ENCODE peak calls at places on chromosome 12, in nine cellular contexts. C is breast epithelium, L is HL-60, W is stomach, I is transverse colon, S is HCT116, N is spleen, T is Panc1, P is suprapubic skin. J is an unnamed sample.

GRCh38 chr12:65536876-65537661 is 258.6 kb downstream of the MSRB3 start:
- DNase-seq in W (no peak), S (peak), C (no peak), N (no peak), P (no peak), T (peak), L (no peak), I (peak), J (no peak)

GRCh38 chr12:25976289-25976688 is 17.8 kb downstream of the RASSF8 start:
- DNase-seq in P (no peak), L (no peak), T (no peak), S (no peak), N (no peak), W (no peak), I (no peak), C (no peak), J (no peak)

GRCh38 chr12:5593056-5593455 is 161.1 kb downstream of the NTF3 start:
- DNase-seq in T (no peak), W (no peak), P (no peak), I (no peak), N (no peak), S (no peak), C (no peak), L (no peak), J (no peak)

GRCh38 chr12:64029013-64029857 is 184.7 kb downstream of the SRGAP1 start:
- DNase-seq in C (no peak), P (no peak), N (no peak), I (no peak), L (no peak), T (no peak), W (no peak), S (no peak), J (no peak)

GRCh38 chr12:11228268-11228879 is 41.1 kb downstream of the PRB3 start:
- DNase-seq in P (no peak), W (peak), N (no peak), L (peak), T (peak), I (peak), C (no peak), S (peak), J (no peak)

GRCh38 chr12:52050116-52050770 is 999 bp upstream of the NR4A1 start:
- DNase-seq in S (no peak), I (no peak), C (no peak), N (peak), W (peak), T (no peak), L (no peak), P (no peak), J (peak)

GRCh38 chr12:25716842-25717241 is 163.8 kb upstream of the LMNTD1 start:
- DNase-seq in P (no peak), T (no peak), S (no peak), L (no peak), N (no peak), W (no peak), I (no peak), C (no peak), J (no peak)

GRCh38 chr12:94148841-94149780 is 734 bp downstream of the PLXNC1 start:
- DNase-seq in S (no peak), N (peak), W (peak), T (no peak), C (no peak), L (no peak), I (peak), P (no peak), J (no peak)

GRCh38 chr12:131087991-131088700 is 134.4 kb downstream of the ADGRD1 start:
- DNase-seq in L (no peak), S (no peak), T (no peak), P (peak), N (no peak), I (no peak), W (peak), C (no peak), J (peak)

GRCh38 chr12:7797698-7798398 is 8.6 kb downstream of the NANOG start:
- DNase-seq in P (no peak), S (no peak), I (no peak), N (peak), T (no peak), L (no peak), C (no peak), W (peak), J (no peak)

GRCh38 chr12:11685261-11685660 is 35.8 kb downstream of the ETV6 start:
- DNase-seq in C (no peak), P (no peak), S (no peak), W (no peak), T (no peak), N (no peak), L (no peak), I (no peak), J (no peak)

GRCh38 chr12:75685826-75686225 is 174.4 kb upstream of the KRR1 start:
- DNase-seq in W (no peak), T (no peak), S (no peak), L (no peak), I (no peak), P (no peak), C (no peak), N (no peak), J (no peak)

GRCh38 chr12:75690556-75690955 is 179.1 kb upstream of the KRR1 start:
- DNase-seq in T (no peak), P (no peak), S (no peak), C (no peak), I (no peak), N (no peak), L (no peak), W (no peak), J (no peak)

GRCh38 chr12:75683220-75683619 is 171.8 kb upstream of the KRR1 start:
- DNase-seq in I (no peak), T (no peak), L (no peak), P (no peak), W (no peak), C (no peak), N (no peak), S (no peak), J (no peak)

GRCh38 chr12:75684678-75685620 is 173.5 kb upstream of the KRR1 start:
- DNase-seq in N (no peak), T (no peak), I (no peak), L (no peak), S (no peak), P (no peak), W (no peak), C (no peak), J (no peak)
- H3K27ac ChIP-seq in N (no peak), T (peak), I (peak), L (no peak), S (peak), P (no peak), W (no peak), C (no peak), J (peak)

GRCh38 chr12:79690156-79690605 is 583 bp downstream of the PAWR start:
- DNase-seq in P (no peak), W (peak), I (no peak), L (no peak), C (no peak), T (no peak), S (no peak), N (peak), J (no peak)

GRCh38 chr12:79690606-79691298 is at the start of gene PAWR:
- DNase-seq in W (peak), I (peak), C (peak), S (peak), N (peak), L (no peak), P (peak), T (no peak), J (no peak)

GRCh38 chr12:79692860-79693605 is 2.3 kb upstream of the PAWR start:
- DNase-seq in S (no peak), T (no peak), P (no peak), W (no peak), I (no peak), C (no peak), N (no peak), L (no peak), J (no peak)

GRCh38 chr12:79692249-79692619 is 1.5 kb upstream of the PAWR start:
- DNase-seq in C (no peak), S (no peak), W (no peak), N (no peak), T (no peak), L (no peak), I (no peak), P (no peak), J (no peak)

GRCh38 chr12:79691299-79692248 is 810 bp upstream of the PAWR start:
- DNase-seq in L (no peak), S (no peak), C (no peak), I (peak), W (no peak), N (no peak), T (peak), P (no peak), J (no peak)
- TF ChIP-seq POLR2AphosphoS5 in L (no peak), S (no peak), C (peak), I (no peak), W (no peak), N (no peak), T (no peak), P (peak), J (no peak)

GRCh38 chr12:48852734-48853168 is 788 bp upstream of the DDX23 start:
- DNase-seq in S (no peak), C (no peak), P (no peak), I (no peak), W (no peak), N (no peak), T (peak), L (no peak), J (no peak)
- H3K27ac ChIP-seq in S (peak), C (peak), P (peak), I (peak), W (peak), N (peak), T (peak), L (peak), J (peak)

GRCh38 chr12:46386360-46386867 is 13.8 kb upstream of the SLC38A2 start:
- DNase-seq in W (no peak), S (no peak), N (no peak), I (no peak), L (no peak), T (peak), C (no peak), P (no peak), J (no peak)
- TF ChIP-seq POLR2AphosphoS5 in W (no peak), S (no peak), N (no peak), I (no peak), L (no peak), T (no peak), C (no peak), P (no peak), J (peak)

DNA sequence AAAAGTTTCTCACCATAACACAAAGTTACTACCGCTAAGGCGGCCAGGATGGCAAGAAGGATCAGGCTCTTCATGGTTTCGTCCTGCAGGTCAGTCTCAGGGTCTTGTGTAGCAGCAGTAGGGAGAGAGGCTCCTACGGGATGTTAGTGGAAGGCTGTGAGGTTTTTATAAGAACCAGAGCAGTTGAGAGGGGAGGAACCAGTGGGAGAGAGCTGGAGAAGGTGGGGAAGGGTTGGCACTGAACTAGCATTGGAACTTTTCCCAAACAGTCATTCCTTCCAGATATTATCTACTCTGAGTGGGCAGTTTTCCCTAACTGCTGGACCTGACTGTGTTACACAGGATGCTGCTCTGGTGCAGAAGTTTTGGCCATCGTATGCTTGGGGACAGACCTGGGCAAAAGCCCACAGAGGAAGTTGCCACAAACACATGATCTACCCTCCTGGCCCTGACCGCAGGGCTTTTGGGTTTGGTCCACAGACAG is at the start of gene MGP:
- DNase-seq in N (no peak), W (no peak), P (no peak), I (peak), T (no peak), S (no peak), L (no peak), C (peak), J (no peak)
- H3K27ac ChIP-seq in N (peak), W (peak), P (peak), I (peak), T (no peak), S (no peak), L (no peak), C (peak), J (peak)